ENCODE peak calls at places on chromosomes 1 and 21, in five cellular contexts. One of them, this sample, is unnamed.

GRCh38 chr1:24909388-24909898 is 20.6 kb downstream of the RUNX3 start:
- DNase-seq in uterus: no peak
- DNase-seq in heart left ventricle: peak
- DNase-seq in breast epithelium: no peak
- DNase-seq in right lobe of liver: peak
- DNase-seq in this sample: no peak

GRCh38 chr1:51945591-51945990 is 44.9 kb downstream of the RAB3B start:
- DNase-seq in uterus: no peak
- DNase-seq in heart left ventricle: no peak
- DNase-seq in breast epithelium: no peak
- DNase-seq in right lobe of liver: no peak
- DNase-seq in this sample: no peak

GRCh38 chr1:12601690-12602632 is 16.0 kb downstream of the DHRS3 start:
- DNase-seq in uterus: no peak
- DNase-seq in heart left ventricle: peak
- DNase-seq in breast epithelium: no peak
- DNase-seq in right lobe of liver: peak
- DNase-seq in this sample: no peak

GRCh38 chr1:14404847-14405246 is 193.6 kb upstream of the KAZN start:
- DNase-seq in uterus: no peak
- DNase-seq in heart left ventricle: no peak
- DNase-seq in breast epithelium: no peak
- DNase-seq in right lobe of liver: no peak
- DNase-seq in this sample: no peak

GRCh38 chr1:166969074-166969677 is 6.2 kb downstream of the ILDR2 start:
- DNase-seq in uterus: no peak
- DNase-seq in heart left ventricle: no peak
- DNase-seq in breast epithelium: no peak
- DNase-seq in right lobe of liver: no peak
- DNase-seq in this sample: no peak

GRCh38 chr1:236948381-236948780 is 55.9 kb downstream of the MT1HL1 start:
- DNase-seq in uterus: no peak
- DNase-seq in heart left ventricle: no peak
- DNase-seq in breast epithelium: no peak
- DNase-seq in right lobe of liver: no peak
- DNase-seq in this sample: no peak

GRCh38 chr1:109392037-109392787 is 5.5 kb downstream of the SORT1 start:
- DNase-seq in uterus: no peak
- DNase-seq in heart left ventricle: peak
- DNase-seq in breast epithelium: no peak
- DNase-seq in right lobe of liver: no peak
- DNase-seq in this sample: no peak

GRCh38 chr1:229119161-229119560 is 151.8 kb upstream of the RAB4A start:
- DNase-seq in uterus: no peak
- DNase-seq in heart left ventricle: no peak
- DNase-seq in breast epithelium: no peak
- DNase-seq in right lobe of liver: no peak
- DNase-seq in this sample: no peak

GRCh38 chr1:200818248-200818647 is 54.5 kb upstream of the GPR25 start:
- DNase-seq in uterus: no peak
- DNase-seq in heart left ventricle: no peak
- DNase-seq in breast epithelium: no peak
- DNase-seq in right lobe of liver: no peak
- DNase-seq in this sample: no peak

GRCh38 chr1:107529511-107530149 is 388.8 kb downstream of the NTNG1 start:
- DNase-seq in uterus: peak
- DNase-seq in heart left ventricle: no peak
- DNase-seq in breast epithelium: no peak
- DNase-seq in right lobe of liver: no peak
- DNase-seq in this sample: no peak

GRCh38 chr1:230760360-230760827 is 13.2 kb downstream of the CAPN9 start:
- DNase-seq in uterus: no peak
- DNase-seq in heart left ventricle: no peak
- DNase-seq in breast epithelium: no peak
- DNase-seq in right lobe of liver: peak
- DNase-seq in this sample: no peak

GRCh38 chr1:228345201-228345930 is 61.3 kb downstream of the TRIM11 start:
- DNase-seq in uterus: peak
- DNase-seq in heart left ventricle: peak
- DNase-seq in breast epithelium: peak
- DNase-seq in right lobe of liver: peak
- DNase-seq in this sample: no peak

GRCh38 chr1:83839566-83840173 is 159.3 kb downstream of the TTLL7 start:
- DNase-seq in uterus: no peak
- DNase-seq in heart left ventricle: no peak
- DNase-seq in breast epithelium: no peak
- DNase-seq in right lobe of liver: no peak
- DNase-seq in this sample: no peak

GRCh38 chr1:179087665-179088064 is 5.8 kb downstream of the TOR3A start:
- DNase-seq in uterus: no peak
- DNase-seq in heart left ventricle: no peak
- DNase-seq in breast epithelium: no peak
- DNase-seq in right lobe of liver: no peak
- DNase-seq in this sample: no peak

GRCh38 chr1:182080955-182081582 is 19.6 kb upstream of the ZNF648 start:
- DNase-seq in uterus: no peak
- DNase-seq in heart left ventricle: no peak
- DNase-seq in breast epithelium: no peak
- DNase-seq in right lobe of liver: no peak
- DNase-seq in this sample: no peak

GRCh38 chr1:100575406-100575805 is 37.5 kb downstream of the GPR88 start:
- DNase-seq in uterus: no peak
- DNase-seq in heart left ventricle: no peak
- DNase-seq in breast epithelium: no peak
- DNase-seq in right lobe of liver: no peak
- DNase-seq in this sample: no peak

GRCh38 chr1:109909531-109909930 is 1.1 kb upstream of the CSF1 start:
- DNase-seq in uterus: no peak
- DNase-seq in heart left ventricle: no peak
- DNase-seq in breast epithelium: no peak
- DNase-seq in right lobe of liver: no peak
- DNase-seq in this sample: no peak

GRCh38 chr1:15417365-15417934 is 7.8 kb downstream of the EFHD2 start:
- DNase-seq in uterus: no peak
- DNase-seq in heart left ventricle: peak
- DNase-seq in breast epithelium: no peak
- DNase-seq in right lobe of liver: peak
- DNase-seq in this sample: no peak

GRCh38 chr21:38323721-38324591 is 67.2 kb downstream of the KCNJ15 start:
- DNase-seq in uterus: no peak
- DNase-seq in heart left ventricle: no peak
- DNase-seq in breast epithelium: no peak
- DNase-seq in right lobe of liver: no peak
- DNase-seq in this sample: no peak

GRCh38 chr1:185074307-185074706 is 28.9 kb downstream of the RNF2 start:
- DNase-seq in uterus: no peak
- DNase-seq in heart left ventricle: no peak
- DNase-seq in breast epithelium: no peak
- DNase-seq in right lobe of liver: no peak
- DNase-seq in this sample: no peak

GRCh38 chr1:26537951-26538352 is 8.4 kb downstream of the RPS6KA1 start:
- DNase-seq in uterus: no peak
- DNase-seq in heart left ventricle: no peak
- DNase-seq in breast epithelium: no peak
- DNase-seq in right lobe of liver: peak
- DNase-seq in this sample: no peak
- TF ChIP-seq CTCF in uterus: no peak
- TF ChIP-seq CTCF in heart left ventricle: peak
- TF ChIP-seq CTCF in breast epithelium: no peak
- TF ChIP-seq CTCF in right lobe of liver: peak
- TF ChIP-seq CTCF in this sample: no peak

GRCh38 chr1:81706650-81707435 is 93.9 kb upstream of the ADGRL2 start:
- DNase-seq in uterus: no peak
- DNase-seq in heart left ventricle: no peak
- DNase-seq in breast epithelium: no peak
- DNase-seq in right lobe of liver: no peak
- DNase-seq in this sample: no peak
- TF ChIP-seq POLR2A in uterus: no peak
- TF ChIP-seq POLR2A in heart left ventricle: no peak
- TF ChIP-seq POLR2A in breast epithelium: no peak
- TF ChIP-seq POLR2A in right lobe of liver: no peak
- TF ChIP-seq POLR2A in this sample: no peak

DNA sequence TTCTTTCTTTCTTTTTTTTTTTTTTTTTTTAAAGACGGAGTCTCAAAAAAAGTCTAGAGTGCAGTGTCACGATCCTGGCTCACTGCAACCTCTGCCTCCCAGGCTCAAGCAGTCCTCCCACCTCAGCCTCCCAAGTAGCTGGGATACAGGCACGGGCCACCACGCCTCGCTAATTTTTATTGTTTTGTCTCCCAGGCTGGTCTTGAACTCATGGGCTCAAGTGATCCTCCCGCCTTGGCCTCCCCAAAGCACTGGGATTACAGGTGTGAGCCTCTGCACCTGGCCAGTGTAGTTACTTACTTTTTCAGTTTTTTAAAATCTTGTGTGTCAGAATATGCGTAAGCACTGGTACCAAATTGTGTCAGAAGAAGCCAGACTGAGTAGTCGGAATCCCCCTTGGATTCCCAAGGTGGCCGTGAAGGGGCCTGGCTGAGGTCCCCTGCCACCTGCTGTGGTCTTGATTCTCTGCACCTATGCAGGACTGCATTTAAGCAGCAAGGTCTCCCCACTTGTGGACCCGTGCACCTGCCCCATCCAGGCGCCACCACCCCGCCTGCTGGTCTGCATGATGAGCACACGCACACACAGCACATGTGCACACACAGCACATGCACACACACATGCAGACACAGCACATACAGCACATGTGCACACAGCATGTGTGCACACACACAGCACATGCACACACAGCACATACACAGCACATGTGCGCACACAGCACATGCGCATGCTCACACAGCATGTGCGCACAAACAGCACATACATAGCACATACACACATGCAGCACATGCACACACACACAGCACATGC is 47.5 kb downstream of the PCNT start:
- DNase-seq in uterus: no peak
- DNase-seq in heart left ventricle: no peak
- DNase-seq in breast epithelium: no peak
- DNase-seq in right lobe of liver: no peak
- DNase-seq in this sample: no peak
- TF ChIP-seq CTCF in uterus: no peak
- TF ChIP-seq CTCF in heart left ventricle: no peak
- TF ChIP-seq CTCF in breast epithelium: no peak
- TF ChIP-seq CTCF in right lobe of liver: no peak
- TF ChIP-seq CTCF in this sample: no peak

GRCh38 chr21:45308211-45309068 is 20.7 kb upstream of the POFUT2 start:
- DNase-seq in uterus: no peak
- DNase-seq in heart left ventricle: peak
- DNase-seq in breast epithelium: no peak
- DNase-seq in right lobe of liver: peak
- DNase-seq in this sample: no peak

GRCh38 chr21:45304945-45305344 is 17.2 kb upstream of the POFUT2 start:
- DNase-seq in uterus: no peak
- DNase-seq in heart left ventricle: peak
- DNase-seq in breast epithelium: no peak
- DNase-seq in right lobe of liver: no peak
- DNase-seq in this sample: no peak

GRCh38 chr21:45306453-45306831 is 18.7 kb upstream of the POFUT2 start:
- DNase-seq in uterus: no peak
- DNase-seq in heart left ventricle: peak
- DNase-seq in breast epithelium: no peak
- DNase-seq in right lobe of liver: no peak
- DNase-seq in this sample: no peak

GRCh38 chr21:45305831-45306230 is 18.1 kb upstream of the POFUT2 start:
- DNase-seq in uterus: no peak
- DNase-seq in heart left ventricle: peak
- DNase-seq in breast epithelium: no peak
- DNase-seq in right lobe of liver: no peak
- DNase-seq in this sample: no peak

DNA sequence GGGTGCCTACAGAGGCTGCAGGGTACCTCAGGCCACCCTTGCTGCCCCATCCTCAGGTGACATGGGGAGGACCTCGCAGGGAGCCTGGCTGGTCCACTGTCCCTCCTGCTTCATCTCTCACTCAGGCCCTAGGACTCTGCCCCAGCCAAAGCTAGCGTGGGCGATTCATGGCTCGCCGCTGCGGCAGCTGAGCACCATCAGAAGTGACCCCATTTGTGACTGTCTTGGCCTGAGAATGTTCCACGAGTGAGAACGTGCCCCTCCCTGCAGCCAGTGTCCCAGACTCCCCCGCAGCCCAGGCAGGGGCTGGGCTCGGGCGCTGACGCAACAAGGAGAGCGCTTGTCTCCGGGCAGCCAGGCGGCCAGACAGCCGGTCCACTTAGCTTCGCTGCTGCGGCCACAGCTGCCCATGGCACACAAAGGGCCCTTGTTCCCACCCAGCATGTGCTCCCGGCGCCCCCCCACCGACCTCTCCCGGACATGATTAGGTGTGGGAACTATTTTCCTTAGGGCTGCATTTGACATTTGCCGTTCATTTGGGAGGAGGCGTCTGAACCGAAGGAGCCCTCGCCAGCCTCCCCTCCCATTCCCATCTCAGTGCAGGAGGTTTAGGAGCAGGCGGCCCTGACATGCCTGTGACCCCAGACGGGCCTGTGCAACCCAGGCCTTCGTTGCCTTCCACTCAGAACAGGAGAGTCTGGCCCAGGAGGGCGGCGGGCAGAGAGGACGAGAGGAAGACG is 19.3 kb upstream of the POFUT2 start:
- DNase-seq in uterus: peak
- DNase-seq in heart left ventricle: peak
- DNase-seq in breast epithelium: no peak
- DNase-seq in right lobe of liver: peak
- DNase-seq in this sample: no peak
- TF ChIP-seq POLR2A in uterus: no peak
- TF ChIP-seq POLR2A in heart left ventricle: no peak
- TF ChIP-seq POLR2A in breast epithelium: no peak
- TF ChIP-seq POLR2A in right lobe of liver: peak
- TF ChIP-seq POLR2A in this sample: no peak

GRCh38 chr1:10631811-10632481 is 157.2 kb downstream of the PEX14 start:
- DNase-seq in uterus: no peak
- DNase-seq in heart left ventricle: peak
- DNase-seq in breast epithelium: no peak
- DNase-seq in right lobe of liver: peak
- DNase-seq in this sample: no peak
- TF ChIP-seq CTCF in uterus: no peak
- TF ChIP-seq CTCF in heart left ventricle: no peak
- TF ChIP-seq CTCF in breast epithelium: no peak
- TF ChIP-seq CTCF in right lobe of liver: no peak
- TF ChIP-seq CTCF in this sample: no peak

GRCh38 chr1:10428956-10429355 is 1.3 kb upstream of the CENPS start:
- DNase-seq in uterus: no peak
- DNase-seq in heart left ventricle: no peak
- DNase-seq in breast epithelium: no peak
- DNase-seq in right lobe of liver: no peak
- DNase-seq in this sample: no peak

GRCh38 chr1:10429868-10430215 is 391 bp upstream of the CENPS start:
- DNase-seq in uterus: no peak
- DNase-seq in heart left ventricle: no peak
- DNase-seq in breast epithelium: no peak
- DNase-seq in right lobe of liver: no peak
- DNase-seq in this sample: no peak

GRCh38 chr1:10431065-10431730 is 965 bp downstream of the CENPS start:
- DNase-seq in uterus: no peak
- DNase-seq in heart left ventricle: no peak
- DNase-seq in breast epithelium: no peak
- DNase-seq in right lobe of liver: no peak
- DNase-seq in this sample: no peak

GRCh38 chr1:10432910-10433785 is 2.9 kb downstream of the CENPS start:
- DNase-seq in uterus: no peak
- DNase-seq in heart left ventricle: no peak
- DNase-seq in breast epithelium: no peak
- DNase-seq in right lobe of liver: no peak
- DNase-seq in this sample: no peak

GRCh38 chr1:10430216-10431064 is at the start of gene CENPS:
- DNase-seq in uterus: peak
- DNase-seq in heart left ventricle: peak
- DNase-seq in breast epithelium: peak
- DNase-seq in right lobe of liver: peak
- DNase-seq in this sample: peak
- TF ChIP-seq POLR2A in uterus: no peak
- TF ChIP-seq POLR2A in heart left ventricle: no peak
- TF ChIP-seq POLR2A in breast epithelium: no peak
- TF ChIP-seq POLR2A in right lobe of liver: no peak
- TF ChIP-seq POLR2A in this sample: no peak